ENCODE peak calls at places on chromosome 14, in six cellular contexts. U is stimulated activated CD8-positive, alpha-beta memory T cell treated with anti-CD3 and anti-CD28 coated beads, Interleukin-15, amount 100 ng/mL, for 4 hours; I is head of caudate nucleus; O is MV-4-11; J is stimulated activated CD4-positive, alpha-beta T cell treated with anti-CD3 and anti-CD28 coated beads, Interleukin-1b, Interleukin-23, amount 100 ng/mL, for 1 hour; Z is myocyte. C is an unnamed sample.

GRCh38 chr14:68807148-68807600 is 14.3 kb upstream of the ZFP36L1 start:
- DNase-seq in U (no peak), I (no peak), Z (peak), O (peak), J (no peak), C (no peak)

GRCh38 chr14:64786296-64787149 is 82.3 kb downstream of the PLEKHG3 start:
- DNase-seq in J (no peak), I (no peak), U (no peak), Z (peak), O (no peak), C (no peak)

GRCh38 chr14:95431199-95432145 is 85.0 kb downstream of the SYNE3 start:
- DNase-seq in J (no peak), I (no peak), O (no peak), U (no peak), Z (no peak), C (peak)

GRCh38 chr14:73789996-73790581 is 61.5 kb upstream of the PTGR2 start:
- DNase-seq in J (no peak), O (no peak), U (no peak), I (peak), Z (peak), C (no peak)

GRCh38 chr14:37924622-37925021 is 283.1 kb upstream of the SSTR1 start:
- DNase-seq in O (no peak), Z (no peak), U (no peak), J (no peak), I (no peak), C (no peak)

GRCh38 chr14:49512147-49512551 is 74.0 kb downstream of the RPS29 start:
- DNase-seq in O (no peak), J (no peak), Z (peak), U (no peak), I (no peak), C (no peak)

GRCh38 chr14:60508707-60509437 is at the start of gene SIX6:
- DNase-seq in Z (peak), I (no peak), J (no peak), O (no peak), U (no peak), C (no peak)

GRCh38 chr14:101665478-101666078 is 95.9 kb upstream of the PPP2R5C start:
- DNase-seq in Z (peak), I (peak), J (no peak), O (peak), U (no peak), C (peak)

GRCh38 chr14:101791919-101792572 is 30.5 kb downstream of the PPP2R5C start:
- DNase-seq in I (no peak), O (peak), U (no peak), Z (peak), J (no peak), C (peak)

GRCh38 chr14:98743536-98743935 is 528.5 kb downstream of the BCL11B start:
- DNase-seq in O (no peak), U (no peak), Z (no peak), J (no peak), I (no peak), C (no peak)

GRCh38 chr14:33198684-33199083 is 260.0 kb downstream of the NPAS3 start:
- DNase-seq in J (no peak), Z (no peak), O (no peak), U (no peak), I (no peak), C (no peak)

GRCh38 chr14:54603362-54603761 is 36.4 kb downstream of the SAMD4A start:
- DNase-seq in U (no peak), J (no peak), Z (no peak), O (no peak), I (no peak), C (no peak)

GRCh38 chr14:102938191-102938590 is 15.7 kb downstream of the AMN start:
- DNase-seq in O (no peak), Z (no peak), I (no peak), J (no peak), U (no peak), C (no peak)

GRCh38 chr14:103743691-103744090 is 28.1 kb downstream of the ZFYVE21 start:
- DNase-seq in J (no peak), U (no peak), I (no peak), Z (no peak), O (no peak), C (no peak)

GRCh38 chr14:89952581-89952980 is 1.9 kb downstream of the EFCAB11 start:
- DNase-seq in O (no peak), I (no peak), Z (no peak), J (no peak), U (no peak), C (no peak)

GRCh38 chr14:104594310-104595046 is 10.1 kb downstream of the TMEM179 start:
- DNase-seq in O (no peak), J (no peak), Z (no peak), I (no peak), U (no peak), C (no peak)

GRCh38 chr14:79395061-79395460 is 816.2 kb downstream of the DIO2 start:
- DNase-seq in Z (no peak), O (no peak), I (no peak), J (no peak), U (no peak), C (peak)

GRCh38 chr14:98634043-98634820 is 637.8 kb downstream of the BCL11B start:
- DNase-seq in O (no peak), I (no peak), U (no peak), J (no peak), Z (no peak), C (no peak)

GRCh38 chr14:103207038-103207403 is 83.8 kb downstream of the TNFAIP2 start:
- DNase-seq in U (no peak), O (no peak), I (peak), Z (no peak), J (no peak), C (no peak)

GRCh38 chr14:74875941-74876913 is at the start of gene PROX2:
- DNase-seq in I (no peak), Z (no peak), U (no peak), J (no peak), O (peak), C (no peak)

GRCh38 chr14:64091217-64091616 is 203.0 kb downstream of the ESR2 start:
- DNase-seq in O (no peak), Z (no peak), J (no peak), I (no peak), U (no peak), C (no peak)

GRCh38 chr14:76599141-76599540 is 162.1 kb upstream of the VASH1 start:
- DNase-seq in J (no peak), U (no peak), I (no peak), O (no peak), Z (no peak), C (no peak)

GRCh38 chr14:76776306-76777251 is 15.3 kb downstream of the VASH1 start:
- DNase-seq in Z (no peak), O (peak), U (no peak), J (no peak), I (no peak), C (no peak)

GRCh38 chr14:53054457-53054856 is 98.7 kb downstream of the DDHD1 start:
- DNase-seq in Z (peak), O (no peak), U (no peak), I (no peak), J (no peak), C (no peak)

GRCh38 chr14:94681300-94682060 is 69.3 kb downstream of the SERPINA3 start:
- DNase-seq in I (no peak), O (peak), J (no peak), Z (peak), U (no peak), C (peak)

C was measured in NCI-H460.